ENCODE peak calls at places on chromosomes 16 and 17, in six cellular contexts. One of them, this sample, is unnamed.
A peak's percentile ranks its signal among the peaks of the same experiment; 100 is the strongest.

GRCh38 chr17:50268040-50268439 is 6.2 kb upstream of the TMEM92 start:
- DNase-seq in HFFc6: no peak
- DNase-seq in fibroblast of mammary gland: no peak
- DNase-seq in A549: no peak
- DNase-seq in GM13976: no peak
- DNase-seq in AG10803: no peak
- DNase-seq in this sample: no peak

GRCh38 chr17:50153650-50154575 is 3.4 kb upstream of the PPP1R9B start:
- DNase-seq in GM13976: no peak
- DNase-seq in AG10803: no peak
- DNase-seq in HFFc6: no peak
- DNase-seq in A549: no peak
- DNase-seq in fibroblast of mammary gland: no peak
- DNase-seq in this sample: peak; percentile 73

GRCh38 chr17:43531082-43531378 is 15.1 kb downstream of the ETV4 start:
- DNase-seq in fibroblast of mammary gland: no peak
- DNase-seq in AG10803: no peak
- DNase-seq in HFFc6: no peak
- DNase-seq in GM13976: no peak
- DNase-seq in A549: no peak
- DNase-seq in this sample: no peak

GRCh38 chr17:49915670-49916069 is 53.3 kb upstream of the DLX4 start:
- DNase-seq in HFFc6: no peak
- DNase-seq in A549: no peak
- DNase-seq in GM13976: no peak
- DNase-seq in fibroblast of mammary gland: no peak
- DNase-seq in AG10803: no peak
- DNase-seq in this sample: no peak

GRCh38 chr17:4708436-4708835 is 2.0 kb upstream of the ARRB2 start:
- DNase-seq in AG10803: no peak
- DNase-seq in HFFc6: no peak
- DNase-seq in fibroblast of mammary gland: no peak
- DNase-seq in GM13976: no peak
- DNase-seq in A549: peak; percentile 60
- DNase-seq in this sample: peak; percentile 25

GRCh38 chr17:48472485-48473281 is 42.7 kb upstream of the SKAP1 start:
- DNase-seq in fibroblast of mammary gland: peak; percentile 57
- DNase-seq in GM13976: no peak
- DNase-seq in A549: peak; percentile 32
- DNase-seq in HFFc6: peak; percentile 77
- DNase-seq in AG10803: peak; percentile 75
- DNase-seq in this sample: peak; percentile 42

GRCh38 chr17:65690626-65691310 is 129.3 kb upstream of the AXIN2 start:
- DNase-seq in fibroblast of mammary gland: no peak
- DNase-seq in AG10803: no peak
- DNase-seq in A549: no peak
- DNase-seq in HFFc6: no peak
- DNase-seq in GM13976: no peak
- DNase-seq in this sample: no peak

GRCh38 chr17:49984776-49985175 is 10.2 kb downstream of the DLX3 start:
- DNase-seq in A549: no peak
- DNase-seq in HFFc6: no peak
- DNase-seq in fibroblast of mammary gland: no peak
- DNase-seq in AG10803: no peak
- DNase-seq in GM13976: no peak
- DNase-seq in this sample: no peak

GRCh38 chr17:8506145-8506544 is 70.5 kb downstream of the NDEL1 start:
- DNase-seq in A549: no peak
- DNase-seq in AG10803: no peak
- DNase-seq in GM13976: no peak
- DNase-seq in HFFc6: no peak
- DNase-seq in fibroblast of mammary gland: peak; percentile 14
- DNase-seq in this sample: no peak

GRCh38 chr17:43772877-43773648 is 5.7 kb downstream of the DUSP3 start:
- DNase-seq in AG10803: no peak
- DNase-seq in A549: no peak
- DNase-seq in fibroblast of mammary gland: no peak
- DNase-seq in HFFc6: no peak
- DNase-seq in GM13976: no peak
- DNase-seq in this sample: no peak

GRCh38 chr17:78185981-78186688 is 717 bp downstream of the TK1 start:
- DNase-seq in HFFc6: peak; percentile 3
- DNase-seq in GM13976: no peak
- DNase-seq in fibroblast of mammary gland: peak; percentile 44
- DNase-seq in A549: peak; percentile 79
- DNase-seq in AG10803: peak; percentile 42
- DNase-seq in this sample: peak; percentile 37

GRCh38 chr17:44191941-44192496 is 5.2 kb downstream of the TMUB2 start:
- DNase-seq in AG10803: no peak
- DNase-seq in fibroblast of mammary gland: no peak
- DNase-seq in GM13976: no peak
- DNase-seq in A549: no peak
- DNase-seq in HFFc6: no peak
- DNase-seq in this sample: no peak

GRCh38 chr16:56211471-56211944 is 20.2 kb downstream of the GNAO1 start:
- DNase-seq in AG10803: no peak
- DNase-seq in GM13976: no peak
- DNase-seq in fibroblast of mammary gland: no peak
- DNase-seq in HFFc6: no peak
- DNase-seq in A549: no peak
- DNase-seq in this sample: no peak

GRCh38 chr16:1068451-1068850 is 4.1 kb upstream of the SSTR5 start:
- DNase-seq in A549: no peak
- DNase-seq in GM13976: no peak
- DNase-seq in fibroblast of mammary gland: no peak
- DNase-seq in HFFc6: no peak
- DNase-seq in AG10803: no peak
- DNase-seq in this sample: no peak

GRCh38 chr16:82649766-82650165 is 23.0 kb downstream of the CDH13 start:
- DNase-seq in AG10803: no peak
- DNase-seq in GM13976: no peak
- DNase-seq in fibroblast of mammary gland: no peak
- DNase-seq in A549: no peak
- DNase-seq in HFFc6: no peak
- DNase-seq in this sample: no peak

GRCh38 chr17:75811174-75811573 is 26.6 kb downstream of the UNK start:
- DNase-seq in AG10803: no peak
- DNase-seq in fibroblast of mammary gland: no peak
- DNase-seq in A549: no peak
- DNase-seq in GM13976: no peak
- DNase-seq in HFFc6: no peak
- DNase-seq in this sample: no peak

GRCh38 chr17:65783845-65784334 is 222.4 kb upstream of the AXIN2 start:
- DNase-seq in fibroblast of mammary gland: peak; percentile 94
- DNase-seq in A549: peak; percentile 89
- DNase-seq in AG10803: peak; percentile 90
- DNase-seq in HFFc6: peak; percentile 80
- DNase-seq in GM13976: no peak
- DNase-seq in this sample: peak; percentile 91

DNA sequence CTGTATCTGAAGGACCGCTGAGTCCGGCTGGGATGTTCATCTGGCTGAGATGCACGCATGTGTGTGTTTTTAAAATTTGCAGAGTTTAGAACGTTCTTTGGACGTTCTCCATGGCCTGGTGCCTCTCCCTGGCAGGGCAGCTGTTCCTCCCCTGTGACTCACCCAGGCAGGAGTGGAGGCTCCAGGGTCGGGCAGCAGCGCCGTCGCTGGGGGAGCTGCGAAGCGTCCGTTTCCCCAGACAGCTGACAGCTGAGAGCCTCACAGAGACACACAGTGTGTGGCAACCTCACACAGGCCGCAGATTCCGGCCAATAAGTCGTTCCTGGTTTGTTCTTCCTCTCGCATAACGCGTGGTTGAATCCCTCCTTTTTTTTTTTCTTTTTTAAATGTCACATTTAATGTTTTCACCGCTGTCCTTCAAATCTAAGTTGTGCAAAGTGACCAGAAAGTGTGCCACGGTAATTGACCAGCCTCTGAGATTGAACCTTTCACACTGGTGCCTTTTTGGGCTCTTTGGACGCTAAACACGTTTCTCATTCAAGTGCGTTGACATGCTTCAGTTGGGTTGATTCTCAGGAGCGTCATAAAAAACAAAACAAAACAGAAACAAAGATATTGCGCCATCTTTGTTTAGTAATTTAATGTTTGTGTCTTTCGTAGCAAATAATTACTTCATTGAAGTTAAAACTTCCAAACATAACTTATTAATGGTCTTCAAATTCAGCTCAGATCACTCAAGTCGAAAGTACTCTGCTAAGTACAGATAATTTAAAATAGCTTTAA is 80.4 kb downstream of the OR1D5 start:
- DNase-seq in HFFc6: peak; percentile 77
- DNase-seq in fibroblast of mammary gland: peak; percentile 82
- DNase-seq in AG10803: peak; percentile 86
- DNase-seq in GM13976: no peak
- DNase-seq in A549: peak; percentile 77
- DNase-seq in this sample: peak; percentile 94
- TF ChIP-seq CTCF in HFFc6: peak; percentile 65
- TF ChIP-seq CTCF in fibroblast of mammary gland: peak; percentile 44
- TF ChIP-seq CTCF in AG10803: peak; percentile 55
- TF ChIP-seq CTCF in GM13976: no peak
- TF ChIP-seq CTCF in A549: peak; percentile 30
- TF ChIP-seq CTCF in this sample: peak; percentile 18

DNA sequence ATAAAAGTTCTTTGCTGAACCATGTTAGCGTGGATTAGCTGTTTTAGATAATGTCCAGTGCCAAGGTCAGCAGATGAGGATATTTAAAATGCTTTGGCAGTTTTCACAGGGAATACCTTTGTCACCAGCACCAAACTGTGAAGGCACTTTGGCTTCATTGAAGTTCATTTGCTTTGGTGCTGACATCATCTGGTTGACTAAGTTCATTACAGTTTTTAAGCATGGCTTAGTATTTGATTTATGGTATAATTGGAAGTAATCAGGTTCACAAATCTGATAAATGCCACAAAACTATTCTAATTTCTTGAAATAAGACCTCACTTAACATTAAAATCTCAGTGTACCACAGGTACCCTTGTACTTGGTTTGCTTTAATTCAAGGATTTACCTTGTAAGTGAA is 4.3 kb downstream of the GID4 start:
- DNase-seq in AG10803: no peak
- DNase-seq in HFFc6: peak; percentile 36
- DNase-seq in GM13976: no peak
- DNase-seq in A549: peak; percentile 30
- DNase-seq in fibroblast of mammary gland: peak; percentile 37
- DNase-seq in this sample: peak; percentile 32
- TF ChIP-seq CTCF in AG10803: peak; percentile 36
- TF ChIP-seq CTCF in HFFc6: peak; percentile 49
- TF ChIP-seq CTCF in GM13976: no peak
- TF ChIP-seq CTCF in A549: peak; percentile 31
- TF ChIP-seq CTCF in fibroblast of mammary gland: peak; percentile 12
- TF ChIP-seq CTCF in this sample: no peak

GRCh38 chr16:13875614-13876284 is 44.2 kb upstream of the ERCC4 start:
- DNase-seq in fibroblast of mammary gland: no peak
- DNase-seq in A549: no peak
- DNase-seq in HFFc6: no peak
- DNase-seq in AG10803: no peak
- DNase-seq in GM13976: no peak
- DNase-seq in this sample: no peak

GRCh38 chr16:13873835-13874438 is 46.0 kb upstream of the ERCC4 start:
- DNase-seq in GM13976: no peak
- DNase-seq in AG10803: peak; percentile 12
- DNase-seq in A549: peak; percentile 28
- DNase-seq in HFFc6: no peak
- DNase-seq in fibroblast of mammary gland: peak; percentile 17
- DNase-seq in this sample: peak; percentile 60
- TF ChIP-seq CTCF in GM13976: no peak
- TF ChIP-seq CTCF in AG10803: peak; percentile 28
- TF ChIP-seq CTCF in A549: peak; percentile 54
- TF ChIP-seq CTCF in HFFc6: peak; percentile 74
- TF ChIP-seq CTCF in fibroblast of mammary gland: peak; percentile 40
- TF ChIP-seq CTCF in this sample: peak; percentile 42

GRCh38 chr16:8374032-8374431 is 216.3 kb downstream of the TMEM114 start:
- DNase-seq in fibroblast of mammary gland: no peak
- DNase-seq in HFFc6: no peak
- DNase-seq in A549: no peak
- DNase-seq in AG10803: no peak
- DNase-seq in GM13976: no peak
- DNase-seq in this sample: no peak
- TF ChIP-seq CTCF in fibroblast of mammary gland: no peak
- TF ChIP-seq CTCF in HFFc6: no peak
- TF ChIP-seq CTCF in A549: no peak
- TF ChIP-seq CTCF in AG10803: no peak
- TF ChIP-seq CTCF in GM13976: no peak
- TF ChIP-seq CTCF in this sample: no peak

GRCh38 chr17:27977751-27978688 is 64.5 kb upstream of the NLK start:
- DNase-seq in AG10803: no peak
- DNase-seq in fibroblast of mammary gland: peak; percentile 28
- DNase-seq in GM13976: no peak
- DNase-seq in A549: no peak
- DNase-seq in HFFc6: no peak
- DNase-seq in this sample: no peak

GRCh38 chr17:27974531-27975145 is 67.8 kb upstream of the NLK start:
- DNase-seq in A549: no peak
- DNase-seq in HFFc6: no peak
- DNase-seq in fibroblast of mammary gland: no peak
- DNase-seq in GM13976: no peak
- DNase-seq in AG10803: no peak
- DNase-seq in this sample: no peak

GRCh38 chr17:27975146-27976011 is 67.1 kb upstream of the NLK start:
- DNase-seq in fibroblast of mammary gland: peak; percentile 65
- DNase-seq in GM13976: no peak
- DNase-seq in AG10803: no peak
- DNase-seq in HFFc6: peak; percentile 18
- DNase-seq in A549: no peak
- DNase-seq in this sample: peak; percentile 25

GRCh38 chr17:27974045-27974436 is 68.4 kb upstream of the NLK start:
- DNase-seq in A549: no peak
- DNase-seq in GM13976: no peak
- DNase-seq in HFFc6: no peak
- DNase-seq in AG10803: no peak
- DNase-seq in fibroblast of mammary gland: no peak
- DNase-seq in this sample: no peak

GRCh38 chr17:27976331-27976730 is 66.1 kb upstream of the NLK start:
- DNase-seq in fibroblast of mammary gland: no peak
- DNase-seq in HFFc6: no peak
- DNase-seq in AG10803: no peak
- DNase-seq in A549: no peak
- DNase-seq in GM13976: peak; percentile 43
- DNase-seq in this sample: no peak
- TF ChIP-seq CTCF in fibroblast of mammary gland: no peak
- TF ChIP-seq CTCF in HFFc6: no peak
- TF ChIP-seq CTCF in AG10803: no peak
- TF ChIP-seq CTCF in A549: no peak
- TF ChIP-seq CTCF in GM13976: no peak
- TF ChIP-seq CTCF in this sample: no peak

DNA sequence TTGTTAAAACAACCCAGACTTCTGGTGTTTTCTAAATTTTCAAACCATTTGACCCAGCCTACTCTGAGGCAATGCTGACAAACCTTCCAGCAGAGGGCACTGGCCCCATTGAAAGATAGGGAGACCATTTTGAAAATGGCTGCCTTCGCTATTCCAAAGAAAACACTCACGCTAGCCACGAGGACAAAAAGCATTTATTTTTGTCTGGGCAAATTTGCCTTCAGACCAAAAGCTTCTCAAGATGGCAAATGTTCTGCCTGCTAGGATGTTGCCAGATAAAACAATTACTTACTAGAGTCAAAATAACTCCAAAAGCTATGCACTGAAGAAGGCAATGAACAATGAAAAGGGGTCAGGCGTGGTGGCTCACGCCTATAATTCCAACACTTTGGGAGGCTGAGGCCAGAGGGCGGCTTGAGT is 296.7 kb upstream of the IRX5 start:
- DNase-seq in A549: peak; percentile 51
- DNase-seq in AG10803: peak; percentile 15
- DNase-seq in HFFc6: no peak
- DNase-seq in GM13976: no peak
- DNase-seq in fibroblast of mammary gland: peak; percentile 18
- DNase-seq in this sample: peak; percentile 28
- TF ChIP-seq CTCF in A549: peak; percentile 32
- TF ChIP-seq CTCF in AG10803: peak; percentile 58
- TF ChIP-seq CTCF in HFFc6: peak; percentile 71
- TF ChIP-seq CTCF in GM13976: no peak
- TF ChIP-seq CTCF in fibroblast of mammary gland: peak; percentile 55
- TF ChIP-seq CTCF in this sample: peak; percentile 49